ENCODE peak calls at places on chromosomes 2 and 18, in seven cellular contexts. One of them, this sample, is unnamed.

GRCh38 chr18:2919600-2919999 is 72.8 kb downstream of the EMILIN2 start:
- DNase-seq in thoracic aorta: no peak
- DNase-seq in HFFc6: no peak
- DNase-seq in heart left ventricle: no peak
- DNase-seq in H9: no peak
- DNase-seq in fibroblast of pulmonary artery: no peak
- DNase-seq in IMR-90: no peak
- DNase-seq in this sample: no peak

GRCh38 chr2:29000481-29000880 is 19.4 kb downstream of the TOGARAM2 start:
- DNase-seq in thoracic aorta: no peak
- DNase-seq in HFFc6: no peak
- DNase-seq in heart left ventricle: peak
- DNase-seq in H9: no peak
- DNase-seq in fibroblast of pulmonary artery: no peak
- DNase-seq in IMR-90: peak
- DNase-seq in this sample: no peak

GRCh38 chr2:46275995-46276394 is 21.2 kb upstream of the EPAS1 start:
- DNase-seq in thoracic aorta: no peak
- DNase-seq in HFFc6: no peak
- DNase-seq in heart left ventricle: peak
- DNase-seq in H9: peak
- DNase-seq in fibroblast of pulmonary artery: peak
- DNase-seq in IMR-90: no peak
- DNase-seq in this sample: peak

GRCh38 chr2:112920923-112921532 is 10.1 kb downstream of the IL37 start:
- DNase-seq in thoracic aorta: no peak
- DNase-seq in HFFc6: peak
- DNase-seq in heart left ventricle: no peak
- DNase-seq in H9: no peak
- DNase-seq in fibroblast of pulmonary artery: peak
- DNase-seq in IMR-90: peak
- DNase-seq in this sample: no peak

GRCh38 chr18:77129150-77129551 is 3.4 kb downstream of the MBP start:
- DNase-seq in thoracic aorta: no peak
- DNase-seq in HFFc6: peak
- DNase-seq in heart left ventricle: no peak
- DNase-seq in H9: no peak
- DNase-seq in fibroblast of pulmonary artery: peak
- DNase-seq in IMR-90: peak
- DNase-seq in this sample: no peak

GRCh38 chr2:148616696-148617095 is 27.9 kb upstream of the EPC2 start:
- DNase-seq in thoracic aorta: no peak
- DNase-seq in HFFc6: no peak
- DNase-seq in heart left ventricle: no peak
- DNase-seq in H9: no peak
- DNase-seq in fibroblast of pulmonary artery: no peak
- DNase-seq in IMR-90: no peak
- DNase-seq in this sample: no peak

GRCh38 chr2:54208364-54209240 is 47.4 kb downstream of the TSPYL6 start:
- DNase-seq in thoracic aorta: no peak
- DNase-seq in HFFc6: peak
- DNase-seq in heart left ventricle: no peak
- DNase-seq in H9: no peak
- DNase-seq in fibroblast of pulmonary artery: peak
- DNase-seq in IMR-90: peak
- DNase-seq in this sample: no peak

GRCh38 chr2:15337996-15338666 is 223.0 kb downstream of the NBAS start:
- DNase-seq in thoracic aorta: no peak
- DNase-seq in HFFc6: no peak
- DNase-seq in heart left ventricle: no peak
- DNase-seq in H9: no peak
- DNase-seq in fibroblast of pulmonary artery: no peak
- DNase-seq in IMR-90: no peak
- DNase-seq in this sample: no peak

GRCh38 chr2:160574472-160575140 is 81.0 kb upstream of the RBMS1 start:
- DNase-seq in thoracic aorta: no peak
- DNase-seq in HFFc6: peak
- DNase-seq in heart left ventricle: no peak
- DNase-seq in H9: no peak
- DNase-seq in fibroblast of pulmonary artery: peak
- DNase-seq in IMR-90: peak
- DNase-seq in this sample: no peak

GRCh38 chr2:193751299-193751698 is 1556.6 kb upstream of the TMEFF2 start:
- DNase-seq in thoracic aorta: no peak
- DNase-seq in HFFc6: no peak
- DNase-seq in heart left ventricle: no peak
- DNase-seq in H9: no peak
- DNase-seq in fibroblast of pulmonary artery: no peak
- DNase-seq in IMR-90: no peak
- DNase-seq in this sample: no peak

GRCh38 chr2:86790134-86790827 is 432 bp downstream of the CD8A start:
- DNase-seq in thoracic aorta: no peak
- DNase-seq in HFFc6: no peak
- DNase-seq in heart left ventricle: no peak
- DNase-seq in H9: peak
- DNase-seq in fibroblast of pulmonary artery: no peak
- DNase-seq in IMR-90: no peak
- DNase-seq in this sample: peak

DNA sequence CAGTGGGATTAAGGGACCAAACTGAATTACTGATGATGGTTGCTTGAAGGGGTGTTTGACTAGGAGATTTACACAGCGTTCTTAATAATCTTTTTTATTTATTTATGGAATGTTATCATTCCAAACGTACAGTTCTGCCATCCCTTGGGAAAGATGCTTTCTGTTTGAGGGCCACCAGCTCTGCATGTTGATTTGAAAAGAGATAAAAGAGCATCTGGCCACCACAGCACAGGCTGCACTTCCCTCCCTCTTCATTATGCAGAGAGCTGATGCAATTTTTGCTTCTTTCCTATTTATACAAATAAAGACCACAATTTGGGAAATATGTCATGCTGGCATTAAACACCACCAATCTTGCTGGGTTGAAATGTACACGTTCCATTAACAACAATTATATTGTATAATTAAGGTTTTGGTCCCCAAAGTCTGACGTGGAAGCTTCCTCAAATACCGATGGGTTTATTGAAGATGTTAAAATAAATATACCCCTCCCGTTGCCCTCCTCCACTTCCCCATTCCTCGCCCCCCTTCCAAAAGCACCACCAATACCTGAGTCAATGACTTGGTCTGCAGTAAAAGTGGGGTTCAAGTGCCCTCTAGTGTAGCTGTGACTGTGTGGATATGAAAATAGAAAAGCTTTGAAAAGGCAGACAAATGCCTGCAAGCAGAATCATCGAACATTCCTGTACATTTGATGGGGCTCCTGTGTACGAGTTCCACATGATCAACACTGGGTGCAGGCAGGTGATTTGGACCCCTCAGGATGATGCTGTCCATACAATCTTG is 211.9 kb downstream of the HRH4 start:
- DNase-seq in thoracic aorta: no peak
- DNase-seq in HFFc6: no peak
- DNase-seq in heart left ventricle: no peak
- DNase-seq in H9: no peak
- DNase-seq in fibroblast of pulmonary artery: no peak
- DNase-seq in IMR-90: peak
- DNase-seq in this sample: no peak
- TF ChIP-seq CTCF in thoracic aorta: no peak
- TF ChIP-seq CTCF in HFFc6: no peak
- TF ChIP-seq CTCF in heart left ventricle: peak
- TF ChIP-seq CTCF in H9: peak
- TF ChIP-seq CTCF in fibroblast of pulmonary artery: no peak
- TF ChIP-seq CTCF in IMR-90: peak
- TF ChIP-seq CTCF in this sample: no peak

DNA sequence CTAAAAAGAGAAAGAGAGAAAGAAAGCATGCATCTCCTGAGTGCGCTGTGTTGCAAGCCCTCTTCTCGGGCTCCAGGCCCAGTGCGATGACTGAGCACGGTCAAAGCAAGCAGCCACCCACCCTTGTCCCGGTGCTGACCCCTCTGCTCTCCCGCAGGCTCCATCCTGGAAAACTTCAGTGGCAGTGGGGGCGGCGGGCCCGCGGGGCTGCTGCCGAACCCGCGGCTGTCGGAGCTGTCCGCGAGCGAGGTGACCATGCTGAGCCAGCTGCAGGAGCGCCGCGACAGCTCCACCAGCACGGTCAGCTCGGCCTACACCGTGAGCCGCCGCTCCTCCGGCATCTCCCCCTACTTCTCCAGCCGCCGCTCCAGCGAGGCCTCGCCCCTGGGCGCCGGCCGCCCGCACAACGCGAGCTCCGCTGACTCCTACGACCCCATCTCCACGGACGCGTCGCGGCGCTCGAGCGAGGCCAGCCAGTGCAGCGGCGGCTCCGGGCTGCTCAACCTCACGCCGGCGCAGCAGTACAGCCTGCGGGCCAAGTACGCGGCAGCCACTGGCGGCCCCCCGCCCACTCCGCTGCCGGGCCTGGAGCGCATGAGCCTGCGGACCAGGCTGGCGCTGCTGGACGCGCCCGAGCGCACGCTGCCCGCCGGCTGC is 252.5 kb downstream of the GLI2 start:
- DNase-seq in thoracic aorta: no peak
- DNase-seq in HFFc6: no peak
- DNase-seq in heart left ventricle: no peak
- DNase-seq in H9: no peak
- DNase-seq in fibroblast of pulmonary artery: no peak
- DNase-seq in IMR-90: no peak
- DNase-seq in this sample: no peak
- TF ChIP-seq CTCF in thoracic aorta: no peak
- TF ChIP-seq CTCF in HFFc6: no peak
- TF ChIP-seq CTCF in heart left ventricle: no peak
- TF ChIP-seq CTCF in H9: no peak
- TF ChIP-seq CTCF in fibroblast of pulmonary artery: no peak
- TF ChIP-seq CTCF in IMR-90: no peak
- TF ChIP-seq CTCF in this sample: no peak

GRCh38 chr18:79910563-79910962 is 40.9 kb downstream of the SLC66A2 start:
- DNase-seq in thoracic aorta: no peak
- DNase-seq in HFFc6: no peak
- DNase-seq in heart left ventricle: no peak
- DNase-seq in H9: no peak
- DNase-seq in fibroblast of pulmonary artery: no peak
- DNase-seq in IMR-90: no peak
- DNase-seq in this sample: no peak

GRCh38 chr18:79912994-79913831 is 38.2 kb downstream of the SLC66A2 start:
- DNase-seq in thoracic aorta: no peak
- DNase-seq in HFFc6: no peak
- DNase-seq in heart left ventricle: no peak
- DNase-seq in H9: peak
- DNase-seq in fibroblast of pulmonary artery: no peak
- DNase-seq in IMR-90: no peak
- DNase-seq in this sample: no peak

GRCh38 chr18:79911871-79912270 is 39.6 kb downstream of the SLC66A2 start:
- DNase-seq in thoracic aorta: no peak
- DNase-seq in HFFc6: no peak
- DNase-seq in heart left ventricle: no peak
- DNase-seq in H9: no peak
- DNase-seq in fibroblast of pulmonary artery: no peak
- DNase-seq in IMR-90: no peak
- DNase-seq in this sample: no peak

GRCh38 chr18:79911009-79911870 is 40.2 kb downstream of the SLC66A2 start:
- DNase-seq in thoracic aorta: no peak
- DNase-seq in HFFc6: no peak
- DNase-seq in heart left ventricle: no peak
- DNase-seq in H9: peak
- DNase-seq in fibroblast of pulmonary artery: no peak
- DNase-seq in IMR-90: no peak
- DNase-seq in this sample: no peak

GRCh38 chr18:79912409-79912991 is 39.0 kb downstream of the SLC66A2 start:
- DNase-seq in thoracic aorta: no peak
- DNase-seq in HFFc6: no peak
- DNase-seq in heart left ventricle: no peak
- DNase-seq in H9: peak
- DNase-seq in fibroblast of pulmonary artery: peak
- DNase-seq in IMR-90: no peak
- DNase-seq in this sample: no peak
- TF ChIP-seq CTCF in thoracic aorta: no peak
- TF ChIP-seq CTCF in HFFc6: no peak
- TF ChIP-seq CTCF in heart left ventricle: no peak
- TF ChIP-seq CTCF in H9: no peak
- TF ChIP-seq CTCF in fibroblast of pulmonary artery: no peak
- TF ChIP-seq CTCF in IMR-90: no peak
- TF ChIP-seq CTCF in this sample: no peak

DNA sequence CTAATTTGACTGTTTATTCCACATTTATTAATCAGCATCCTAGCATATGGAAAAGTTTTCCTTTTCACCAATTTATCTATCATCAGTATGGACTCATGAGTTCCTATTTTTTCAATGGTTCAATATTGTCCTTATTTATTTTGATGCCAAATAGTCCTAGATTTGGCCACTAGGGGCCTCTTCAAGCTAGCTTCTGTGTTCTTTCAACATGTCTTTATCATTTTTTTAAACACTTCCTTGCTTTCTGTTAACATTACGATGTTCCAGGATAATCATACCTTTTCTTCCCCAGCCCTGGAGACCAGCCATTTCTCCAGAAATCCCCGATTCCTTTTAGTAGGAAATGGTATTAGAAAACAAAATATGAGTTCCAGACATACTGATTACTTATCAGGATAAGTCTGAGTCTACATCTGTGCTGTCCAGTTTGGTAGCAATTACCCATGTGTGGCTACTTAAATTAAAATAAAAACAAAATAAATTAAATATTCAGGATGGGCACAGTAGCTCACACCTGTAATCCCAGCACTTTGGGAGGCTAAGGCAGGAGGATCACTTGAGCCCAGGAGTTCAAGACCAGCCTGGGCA is 70.6 kb downstream of the RPE start:
- DNase-seq in thoracic aorta: no peak
- DNase-seq in HFFc6: peak
- DNase-seq in heart left ventricle: no peak
- DNase-seq in H9: no peak
- DNase-seq in fibroblast of pulmonary artery: peak
- DNase-seq in IMR-90: peak
- DNase-seq in this sample: no peak
- TF ChIP-seq CTCF in thoracic aorta: peak
- TF ChIP-seq CTCF in HFFc6: peak
- TF ChIP-seq CTCF in heart left ventricle: peak
- TF ChIP-seq CTCF in H9: peak
- TF ChIP-seq CTCF in fibroblast of pulmonary artery: peak
- TF ChIP-seq CTCF in IMR-90: peak
- TF ChIP-seq CTCF in this sample: peak

GRCh38 chr18:11741505-11742145 is 52.6 kb downstream of the GNAL start:
- DNase-seq in thoracic aorta: no peak
- DNase-seq in HFFc6: no peak
- DNase-seq in heart left ventricle: no peak
- DNase-seq in H9: no peak
- DNase-seq in fibroblast of pulmonary artery: no peak
- DNase-seq in IMR-90: no peak
- DNase-seq in this sample: no peak
- TF ChIP-seq CTCF in thoracic aorta: peak
- TF ChIP-seq CTCF in HFFc6: peak
- TF ChIP-seq CTCF in heart left ventricle: peak
- TF ChIP-seq CTCF in H9: peak
- TF ChIP-seq CTCF in fibroblast of pulmonary artery: peak
- TF ChIP-seq CTCF in IMR-90: peak
- TF ChIP-seq CTCF in this sample: peak